ENCODE peak calls at places on chromosomes 1 and 21, in four cellular contexts. N is tibial artery, E is BE2C, P is heart left ventricle. I is an unnamed sample.

GRCh38 chr1:168760241-168760640 is 31.2 kb upstream of the DPT start:
- DNase-seq in N (no peak), E (no peak), P (no peak), I (no peak)

GRCh38 chr1:230031131-230031530 is 35.9 kb upstream of the GALNT2 start:
- DNase-seq in N (no peak), E (no peak), P (no peak), I (no peak)

GRCh38 chr1:236066828-236067386 is 2.0 kb upstream of the NID1 start:
- DNase-seq in N (peak; percentile 82), E (no peak), P (peak; percentile 87), I (peak; percentile 69)

GRCh38 chr1:100775483-100775882 is 55.9 kb downstream of the VCAM1 start:
- DNase-seq in N (no peak), E (no peak), P (no peak), I (no peak)

GRCh38 chr1:109356959-109357358 is 40.8 kb downstream of the SORT1 start:
- DNase-seq in N (no peak), E (no peak), P (no peak), I (no peak)

GRCh38 chr1:224245188-224245587 is 62.1 kb downstream of the DEGS1 start:
- DNase-seq in N (peak; percentile 68), E (peak; percentile 51), P (peak; percentile 72), I (no peak)

GRCh38 chr1:78474092-78474491 is 16.7 kb upstream of the PTGFR start:
- DNase-seq in N (no peak), E (no peak), P (no peak), I (no peak)

GRCh38 chr1:21821385-21822019 is 9.4 kb downstream of the LDLRAD2 start:
- DNase-seq in N (no peak), E (no peak), P (no peak), I (no peak)

GRCh38 chr1:157566484-157567300 is 14.4 kb upstream of the FCRL5 start:
- DNase-seq in N (no peak), E (no peak), P (no peak), I (no peak)

GRCh38 chr1:11804666-11805453 is 904 bp downstream of the MTHFR start:
- DNase-seq in N (peak; percentile 51), E (no peak), P (peak; percentile 73), I (peak; percentile 75)

GRCh38 chr1:24117722-24118409 is 5.9 kb upstream of the MYOM3 start:
- DNase-seq in N (no peak), E (no peak), P (no peak), I (no peak)

GRCh38 chr1:160103658-160104519 is 5.5 kb upstream of the IGSF8 start:
- DNase-seq in N (no peak), E (no peak), P (no peak), I (no peak)

GRCh38 chr21:34362136-34362444 is 1.7 kb upstream of the KCNE2 start:
- DNase-seq in N (no peak), E (no peak), P (no peak), I (no peak)

GRCh38 chr21:34362670-34363069 is 1.1 kb upstream of the KCNE2 start:
- DNase-seq in N (no peak), E (no peak), P (no peak), I (no peak)

GRCh38 chr21:34358866-34359265 is 4.9 kb upstream of the KCNE2 start:
- DNase-seq in N (no peak), E (no peak), P (no peak), I (no peak)

GRCh38 chr21:34357889-34358288 is 5.9 kb upstream of the KCNE2 start:
- DNase-seq in N (no peak), E (no peak), P (no peak), I (no peak)

GRCh38 chr21:34360488-34361241 is 3.1 kb upstream of the KCNE2 start:
- DNase-seq in N (no peak), E (no peak), P (no peak), I (no peak)
- TF ChIP-seq CTCF in N (no peak), E (peak; percentile 32), P (no peak), I (no peak)

GRCh38 chr1:18880585-18880984 is 21.1 kb upstream of the TAS1R2 start:
- DNase-seq in N (no peak), E (no peak), P (no peak), I (no peak)
- H3K4me3 ChIP-seq in N (no peak overlapping the region), E (no peak overlapping the region), P (no peak overlapping the region), I (no peak overlapping the region)

GRCh38 chr1:154926201-154926600 is 10.3 kb downstream of the PMVK start:
- DNase-seq in N (no peak), E (no peak), P (no peak), I (no peak)
- H3K36me3 ChIP-seq in N (peaks cover 74% of the 10 kb centered on the region), E (no peaks in the 10 kb centered on the region), P (peaks cover 70% of the 10 kb centered on the region), I (no peaks in the 10 kb centered on the region)

DNA sequence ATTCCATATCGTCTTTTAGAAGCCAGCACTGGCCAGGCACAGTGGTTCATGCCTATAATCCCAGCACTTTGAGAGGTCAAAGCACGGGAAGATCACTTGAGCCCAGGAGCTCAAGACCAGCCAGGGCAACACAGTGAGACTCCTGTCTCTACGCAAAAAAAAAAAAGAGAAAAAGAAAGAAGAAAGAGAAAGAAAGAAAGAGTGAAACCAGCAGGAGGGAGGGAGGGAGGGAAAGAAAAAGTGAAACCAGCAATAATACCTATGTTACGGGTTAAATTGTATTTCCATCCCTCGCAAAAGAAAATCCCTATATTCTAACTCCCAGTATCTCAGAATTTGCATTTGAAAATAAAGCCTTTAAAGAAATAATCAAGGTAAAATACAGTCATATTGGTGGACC is 10.4 kb downstream of the COP1 start:
- DNase-seq in N (no peak), E (no peak), P (no peak), I (no peak)
- TF ChIP-seq CTCF in N (no peak), E (no peak), P (no peak), I (no peak)

GRCh38 chr1:52727956-52728656 is 1.9 kb downstream of the ZYG11B start:
- DNase-seq in N (no peak), E (no peak), P (no peak), I (no peak)
- H3K4me3 ChIP-seq in N (no peak overlapping the region), E (no peak overlapping the region), P (peak overlapping the region; percentile 99), I (no peak overlapping the region)

GRCh38 chr1:26949266-26949925 is 10.9 kb downstream of the KDF1 start:
- DNase-seq in N (no peak), E (no peak), P (peak; percentile 51), I (no peak)
- H3K36me3 ChIP-seq in N (peaks cover 26% of the 10 kb centered on the region), E (peaks cover 4% of the 10 kb centered on the region), P (peaks cover 30% of the 10 kb centered on the region), I (no peaks in the 10 kb centered on the region)

DNA sequence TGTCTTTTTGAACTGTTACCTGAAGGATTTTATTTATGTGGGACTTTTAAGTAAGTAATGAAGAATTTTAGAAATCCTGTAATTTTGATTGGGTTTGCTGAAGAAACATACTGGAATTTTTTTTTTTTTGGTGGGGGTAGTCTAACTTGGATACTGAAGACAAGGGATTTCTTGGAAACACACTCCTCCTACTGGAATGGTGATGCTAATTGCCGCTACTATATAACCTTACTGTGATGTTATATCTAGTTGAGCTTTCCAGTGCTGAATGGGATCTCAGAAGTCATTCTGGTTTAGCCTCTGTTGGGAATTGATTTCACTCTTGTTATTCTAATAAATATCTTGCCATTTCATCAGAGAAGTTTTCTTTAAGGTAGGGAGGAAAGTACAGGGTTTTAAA is 8.4 kb downstream of the PPP2R5A start:
- DNase-seq in N (no peak), E (no peak), P (no peak), I (no peak)
- TF ChIP-seq CTCF in N (no peak), E (peak; percentile 44), P (no peak), I (peak; percentile 9)

GRCh38 chr1:202597090-202597761 is 113.0 kb downstream of the SYT2 start:
- DNase-seq in N (no peak), E (no peak), P (no peak), I (no peak)
- H3K4me3 ChIP-seq in N (no peak overlapping the region), E (no peak overlapping the region), P (no peak overlapping the region), I (no peak overlapping the region)

I was measured in uterus.